ENCODE peak calls at places on chromosomes 2 and 18, in four cellular contexts. One of them, this sample, is unnamed.

GRCh38 chr2:11056614-11057013 is 98.7 kb upstream of the SLC66A3 start:
- DNase-seq in left kidney: no peak
- DNase-seq in left colon: no peak
- DNase-seq in C1 segment of cervical spinal cord: no peak
- DNase-seq in this sample: no peak

GRCh38 chr2:68811364-68811763 is 59.8 kb downstream of the BMP10 start:
- DNase-seq in left colon: no peak
- DNase-seq in left kidney: no peak
- DNase-seq in C1 segment of cervical spinal cord: no peak
- DNase-seq in this sample: no peak

GRCh38 chr2:144350151-144350802 is 169.6 kb downstream of the ZEB2 start:
- DNase-seq in C1 segment of cervical spinal cord: no peak
- DNase-seq in left kidney: peak; percentile 53
- DNase-seq in left colon: no peak
- DNase-seq in this sample: peak; percentile 96

GRCh38 chr18:75321431-75321830 is 106.1 kb downstream of the SMIM21 start:
- DNase-seq in left kidney: no peak
- DNase-seq in C1 segment of cervical spinal cord: no peak
- DNase-seq in left colon: no peak
- DNase-seq in this sample: no peak

GRCh38 chr18:61855992-61856378 is 36.8 kb downstream of the RNF152 start:
- DNase-seq in left kidney: no peak
- DNase-seq in C1 segment of cervical spinal cord: no peak
- DNase-seq in left colon: no peak
- DNase-seq in this sample: no peak

GRCh38 chr2:221346411-221346810 is 225.7 kb downstream of the EPHA4 start:
- DNase-seq in C1 segment of cervical spinal cord: no peak
- DNase-seq in left kidney: no peak
- DNase-seq in left colon: no peak
- DNase-seq in this sample: no peak

GRCh38 chr2:58644992-58645391 is 403.9 kb upstream of the FANCL start:
- DNase-seq in left colon: peak; percentile 3
- DNase-seq in left kidney: no peak
- DNase-seq in C1 segment of cervical spinal cord: no peak
- DNase-seq in this sample: no peak

GRCh38 chr18:60391571-60392226 is 19.1 kb upstream of the MC4R start:
- DNase-seq in left kidney: no peak
- DNase-seq in C1 segment of cervical spinal cord: no peak
- DNase-seq in left colon: no peak
- DNase-seq in this sample: no peak

GRCh38 chr2:58019209-58019608 is 27.4 kb upstream of the VRK2 start:
- DNase-seq in C1 segment of cervical spinal cord: no peak
- DNase-seq in left kidney: no peak
- DNase-seq in left colon: no peak
- DNase-seq in this sample: no peak

GRCh38 chr2:24881623-24882022 is 38.4 kb downstream of the ADCY3 start:
- DNase-seq in left kidney: no peak
- DNase-seq in left colon: no peak
- DNase-seq in C1 segment of cervical spinal cord: no peak
- DNase-seq in this sample: peak; percentile 45

GRCh38 chr2:189260361-189260761 is 80.8 kb upstream of the COL5A2 start:
- DNase-seq in C1 segment of cervical spinal cord: no peak
- DNase-seq in left kidney: no peak
- DNase-seq in left colon: no peak
- DNase-seq in this sample: no peak

GRCh38 chr18:63237911-63238710 is 81.5 kb downstream of the BCL2 start:
- DNase-seq in C1 segment of cervical spinal cord: peak; percentile 5
- DNase-seq in left colon: no peak
- DNase-seq in left kidney: peak; percentile 96
- DNase-seq in this sample: peak; percentile 88

GRCh38 chr18:54740146-54740844 is 88.0 kb upstream of the RAB27B start:
- DNase-seq in C1 segment of cervical spinal cord: no peak
- DNase-seq in left colon: no peak
- DNase-seq in left kidney: no peak
- DNase-seq in this sample: no peak

GRCh38 chr2:96727431-96727830 is 12.4 kb downstream of the LMAN2L start:
- DNase-seq in C1 segment of cervical spinal cord: no peak
- DNase-seq in left kidney: no peak
- DNase-seq in left colon: no peak
- DNase-seq in this sample: no peak

GRCh38 chr2:40101076-40101688 is 322.1 kb upstream of the THUMPD2 start:
- DNase-seq in C1 segment of cervical spinal cord: no peak
- DNase-seq in left colon: no peak
- DNase-seq in left kidney: peak; percentile 14
- DNase-seq in this sample: peak; percentile 10

GRCh38 chr18:5997361-5997760 is 102.0 kb upstream of the TMEM200C start:
- DNase-seq in left colon: no peak
- DNase-seq in C1 segment of cervical spinal cord: no peak
- DNase-seq in left kidney: no peak
- DNase-seq in this sample: peak; percentile 94

GRCh38 chr2:229715895-229716507 is 1.6 kb upstream of the DNER start:
- DNase-seq in left kidney: peak; percentile 83
- DNase-seq in left colon: peak; percentile 37
- DNase-seq in C1 segment of cervical spinal cord: peak; percentile 60
- DNase-seq in this sample: peak; percentile 62

GRCh38 chr2:171852489-171852888 is 41.6 kb downstream of the SLC25A12 start:
- DNase-seq in left colon: no peak
- DNase-seq in left kidney: no peak
- DNase-seq in C1 segment of cervical spinal cord: no peak
- DNase-seq in this sample: no peak

GRCh38 chr18:55699233-55699765 is 111.3 kb upstream of the TCF4 start:
- DNase-seq in left colon: no peak
- DNase-seq in C1 segment of cervical spinal cord: no peak
- DNase-seq in left kidney: peak; percentile 38
- DNase-seq in this sample: no peak

GRCh38 chr2:61178603-61179545 is 16.9 kb downstream of the C2orf74 start:
- DNase-seq in left kidney: no peak
- DNase-seq in left colon: no peak
- DNase-seq in C1 segment of cervical spinal cord: peak; percentile 9
- DNase-seq in this sample: no peak

GRCh38 chr2:29159125-29159524 is 43.9 kb downstream of the CLIP4 start:
- DNase-seq in left kidney: no peak
- DNase-seq in left colon: no peak
- DNase-seq in C1 segment of cervical spinal cord: no peak
- DNase-seq in this sample: no peak

GRCh38 chr2:19176977-19177376 is 181.4 kb downstream of the OSR1 start:
- DNase-seq in left kidney: no peak
- DNase-seq in left colon: no peak
- DNase-seq in C1 segment of cervical spinal cord: no peak
- DNase-seq in this sample: no peak